ENCODE peak calls at places on chromosomes 1 and 21, in eight cellular contexts. C, K, J, U, E, Y, D and F are unnamed samples.

GRCh38 chr1:157135646-157136045 is 2.5 kb downstream of the ETV3 start:
- DNase-seq in C (no peak), K (no peak), J (no peak), U (no peak), E (no peak), Y (no peak), D (no peak), F (no peak)

GRCh38 chr21:44510508-44511218 is 29.3 kb downstream of the KRTAP10-1 start:
- DNase-seq in C (no peak), K (peak; percentile 67), J (no peak), U (peak; percentile 66), E (peak; percentile 55), Y (peak; percentile 41), D (peak; percentile 79), F (peak; percentile 41)

GRCh38 chr1:100246738-100247137 is 2.9 kb downstream of the DBT start:
- DNase-seq in C (no peak), K (no peak), J (no peak), U (no peak), E (no peak), Y (no peak), D (no peak), F (no peak)

GRCh38 chr1:109579496-109579895 is 31.1 kb downstream of the GNAI3 start:
- DNase-seq in C (no peak), K (no peak), J (no peak), U (no peak), E (no peak), Y (peak; percentile 72), D (no peak), F (no peak)

GRCh38 chr1:115980998-115981993 is 5.0 kb downstream of the SLC22A15 start:
- DNase-seq in C (peak; percentile 71), K (no peak), J (no peak), U (no peak), E (peak; percentile 79), Y (peak; percentile 47), D (peak; percentile 50), F (no peak)

GRCh38 chr1:208122612-208123358 is 121.4 kb downstream of the PLXNA2 start:
- DNase-seq in C (no peak), K (no peak), J (no peak), U (no peak), E (no peak), Y (no peak), D (no peak), F (no peak)

GRCh38 chr1:67188137-67188536 is 21.9 kb downstream of the IL23R start:
- DNase-seq in C (no peak), K (no peak), J (no peak), U (no peak), E (no peak), Y (no peak), D (no peak), F (no peak)

GRCh38 chr21:15894596-15894995 is 164.8 kb downstream of the USP25 start:
- DNase-seq in C (no peak), K (no peak), J (no peak), U (no peak), E (peak; percentile 68), Y (peak; percentile 53), D (no peak), F (no peak)

GRCh38 chr1:229563701-229564100 is 5.2 kb upstream of the ABCB10 start:
- DNase-seq in C (no peak), K (peak; percentile 52), J (no peak), U (no peak), E (no peak), Y (no peak), D (no peak), F (no peak)